ENCODE peak calls at places on chromosomes 12 and 14, in seven cellular contexts. Y is sigmoid colon, D is stomach, T is tibial nerve, G is ovary, V is K562, P is uterus. M is an unnamed sample.

GRCh38 chr12:121807656-121808347 is 4.0 kb downstream of the SETD1B start:
- DNase-seq in Y (no peak), P (no peak), D (no peak), V (no peak), T (no peak), G (no peak), M (no peak)

GRCh38 chr12:131221061-131221945 is 267.6 kb downstream of the ADGRD1 start:
- DNase-seq in Y (no peak), G (no peak), V (no peak), P (no peak), T (no peak), D (no peak), M (no peak)

GRCh38 chr12:41242613-41243012 is 54.5 kb downstream of the PDZRN4 start:
- DNase-seq in D (no peak), G (no peak), V (no peak), Y (no peak), P (no peak), T (no peak), M (no peak)

GRCh38 chr12:54460317-54460935 is 13.0 kb downstream of the GTSF1 start:
- DNase-seq in G (no peak), Y (no peak), D (no peak), T (no peak), P (no peak), V (no peak), M (no peak)

GRCh38 chr12:28460420-28461130 is 270.3 kb downstream of the CCDC91 start:
- DNase-seq in G (no peak), V (no peak), Y (no peak), P (no peak), T (no peak), D (no peak), M (no peak)

GRCh38 chr12:131365821-131366260 is 345.0 kb upstream of the SFSWAP start:
- DNase-seq in T (no peak), P (peak; percentile 87), Y (peak; percentile 54), D (no peak), V (no peak), G (peak; percentile 74), M (no peak)

GRCh38 chr12:71242511-71242910 is 84.7 kb upstream of the TSPAN8 start:
- DNase-seq in T (no peak), G (no peak), D (no peak), V (no peak), P (no peak), Y (no peak), M (no peak)

GRCh38 chr14:63632932-63633514 is 8.6 kb downstream of the WDR89 start:
- DNase-seq in G (no peak), Y (no peak), P (no peak), D (no peak), V (peak; percentile 7), T (no peak), M (no peak)

GRCh38 chr12:122976648-122976975 is 1.6 kb downstream of the OGFOD2 start:
- DNase-seq in P (no peak), V (no peak), G (peak; percentile 45), Y (no peak), T (no peak), D (no peak), M (no peak)
- H3K4me1 ChIP-seq in P (peaks cover 28% of the 10 kb centered on the region), V (peaks cover 20% of the 10 kb centered on the region), G (peaks cover 12% of the 10 kb centered on the region), Y (peaks cover 49% of the 10 kb centered on the region), T (no peaks in the 10 kb centered on the region), D (peaks cover 66% of the 10 kb centered on the region), M (peaks cover 35% of the 10 kb centered on the region)

DNA sequence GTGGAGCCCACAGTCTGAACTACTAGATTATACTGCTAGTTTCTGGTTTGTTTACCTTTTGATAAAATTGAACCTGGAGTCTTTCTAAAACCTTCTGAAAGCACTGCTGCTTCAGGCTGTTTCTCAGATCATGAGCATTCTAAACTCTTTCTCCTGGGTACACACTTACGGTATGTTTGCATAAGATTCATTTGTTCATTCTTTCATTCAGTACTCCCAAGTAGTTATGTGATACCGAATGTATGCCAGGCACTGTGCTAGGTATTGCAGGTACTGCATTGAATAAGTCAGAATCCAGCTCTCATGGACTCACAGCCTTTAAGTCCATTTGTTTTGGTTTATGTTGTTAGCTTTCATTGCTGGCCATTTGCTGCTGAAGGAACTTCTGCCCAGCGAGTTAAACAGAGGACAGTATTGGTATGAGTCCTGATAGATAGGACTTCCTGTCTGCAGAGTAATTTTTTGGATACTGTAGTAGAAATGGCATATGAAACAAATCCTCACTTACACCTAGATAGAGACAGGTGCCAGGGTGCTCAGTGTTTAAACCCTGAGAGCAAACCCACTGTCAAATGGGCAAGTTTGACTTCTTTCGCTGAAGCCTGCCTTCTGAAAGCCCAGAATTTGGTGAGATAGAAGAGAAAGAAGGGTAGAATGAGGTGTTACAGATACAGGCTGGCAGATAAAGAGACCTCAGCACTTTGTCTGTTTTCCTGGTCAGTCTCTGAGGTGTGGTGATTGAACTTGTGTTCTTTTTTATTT is 2.1 kb downstream of the SUSD6 start:
- DNase-seq in G (no peak), P (no peak), V (no peak), T (no peak), Y (no peak), D (no peak), M (no peak)
- TF ChIP-seq POLR2A in G (no peak), P (no peak), V (no peak), T (no peak), Y (no peak), D (no peak), M (no peak)

DNA sequence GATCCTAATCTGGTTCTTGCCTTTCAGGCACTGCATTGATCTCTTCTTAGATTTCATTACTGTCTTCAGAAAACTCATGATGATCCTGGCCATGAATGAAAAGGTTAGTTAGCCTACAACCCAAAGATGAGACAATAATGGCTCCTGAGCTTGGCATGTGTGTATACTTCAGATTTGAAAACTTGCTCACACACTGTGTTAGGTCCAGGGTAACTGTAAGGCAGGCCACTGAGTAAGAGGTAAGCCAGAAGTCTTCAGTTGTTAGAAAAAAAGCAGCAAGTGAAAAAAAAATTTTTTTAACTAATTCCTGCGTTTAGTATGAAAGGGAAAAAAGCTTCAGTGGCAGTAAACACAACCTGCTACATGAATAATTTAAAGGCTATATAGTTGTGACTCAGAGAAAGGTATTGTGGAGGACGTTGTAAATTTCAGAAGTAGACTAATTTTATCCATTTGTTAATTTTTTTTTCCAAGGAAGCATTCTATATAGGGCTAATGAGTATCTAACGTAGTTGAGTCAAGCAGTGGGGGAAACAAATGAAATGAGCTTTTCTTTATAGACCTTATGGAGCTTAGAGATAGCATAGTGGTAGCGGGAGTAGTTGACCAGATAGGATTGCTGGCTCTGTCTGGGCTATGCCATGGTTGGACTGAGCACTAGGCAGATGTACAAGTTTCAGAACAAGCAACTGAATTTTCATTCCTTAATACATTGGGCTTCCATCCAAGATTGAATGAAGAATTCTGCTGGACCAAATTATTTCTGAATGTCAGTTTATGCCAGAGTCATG is 20.5 kb downstream of the TMBIM6 start:
- DNase-seq in G (no peak), P (no peak), T (no peak), Y (no peak), D (no peak), V (no peak), M (no peak)
- TF ChIP-seq CTCF in G (no peak), P (no peak), T (no peak), Y (no peak), D (no peak), V (no peak), M (no peak)

GRCh38 chr14:50340045-50340444 is 27.9 kb downstream of the DMAC2L start:
- DNase-seq in G (no peak), Y (no peak), T (no peak), V (no peak), P (no peak), D (no peak), M (no peak)
- H3K4me1 ChIP-seq in G (peaks cover 32% of the 10 kb centered on the region), Y (peaks cover 70% of the 10 kb centered on the region), T (no peaks in the 10 kb centered on the region), V (peaks cover 16% of the 10 kb centered on the region), P (peaks cover 31% of the 10 kb centered on the region), D (peaks cover 20% of the 10 kb centered on the region), M (no peaks in the 10 kb centered on the region)

GRCh38 chr12:50090391-50090790 is 5.2 kb downstream of the SMARCD1 start:
- DNase-seq in Y (no peak), T (no peak), D (no peak), V (no peak), G (no peak), P (no peak), M (no peak)
- TF ChIP-seq POLR2A in Y (no peak), T (no peak), D (no peak), V (no peak), G (no peak), P (no peak), M (no peak)

GRCh38 chr12:89950421-89950820 is 241.8 kb upstream of the ATP2B1 start:
- DNase-seq in T (no peak), V (no peak), D (no peak), G (no peak), Y (no peak), P (no peak), M (no peak)

GRCh38 chr12:89951050-89951693 is 242.5 kb upstream of the ATP2B1 start:
- DNase-seq in G (no peak), D (no peak), T (no peak), Y (no peak), V (no peak), P (no peak), M (no peak)

GRCh38 chr12:89949457-89950195 is 241.0 kb upstream of the ATP2B1 start:
- DNase-seq in D (no peak), V (no peak), Y (no peak), G (no peak), T (no peak), P (peak; percentile 55), M (no peak)

GRCh38 chr12:89954259-89954658 is 245.6 kb upstream of the ATP2B1 start:
- DNase-seq in P (no peak), Y (no peak), G (no peak), V (no peak), D (no peak), T (no peak), M (no peak)

GRCh38 chr12:89951694-89952060 is 243.0 kb upstream of the ATP2B1 start:
- DNase-seq in T (no peak), V (no peak), D (no peak), Y (no peak), G (no peak), P (no peak), M (no peak)
- TF ChIP-seq CTCF in T (no peak), V (no peak), D (no peak), Y (no peak), G (no peak), P (no peak), M (no peak)

DNA sequence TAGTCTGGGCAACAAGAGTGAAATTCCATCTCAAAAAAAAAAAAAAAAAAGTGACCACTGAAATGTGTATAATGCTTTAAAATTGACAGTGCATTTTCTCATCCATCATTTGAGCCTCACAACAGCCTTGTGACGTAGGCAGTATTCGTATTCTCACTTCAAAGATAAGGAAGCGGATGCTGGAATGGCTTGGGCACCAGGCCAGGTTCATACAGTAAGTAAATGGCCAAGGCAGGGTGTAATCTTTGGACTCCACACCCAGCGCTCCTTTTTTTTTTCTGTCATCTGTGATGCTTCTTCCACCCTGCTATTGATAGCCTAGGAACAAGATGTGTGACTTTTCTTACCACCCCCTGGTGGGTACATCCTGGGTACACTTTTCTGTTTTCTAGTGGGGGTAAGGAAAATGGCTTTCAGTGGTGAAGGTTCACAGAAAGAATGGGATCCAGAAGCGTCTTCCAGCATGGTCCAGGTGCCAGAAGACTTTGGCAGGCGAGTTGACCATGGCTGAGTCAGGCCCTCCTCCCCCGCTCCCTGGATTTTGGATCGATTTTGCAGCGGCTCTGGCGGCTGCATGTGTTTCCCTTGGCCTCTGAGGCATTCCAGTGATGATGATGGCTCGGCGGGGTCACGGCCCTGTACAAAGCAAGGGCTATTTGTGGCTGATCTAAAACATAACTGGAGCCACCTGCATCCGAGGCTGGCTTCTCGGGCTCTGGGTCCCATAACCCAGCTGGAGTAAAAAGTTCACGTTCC is 110.6 kb downstream of the CACNA1C start:
- DNase-seq in Y (peak; percentile 95), V (no peak), D (peak; percentile 70), G (peak; percentile 94), T (peak; percentile 72), P (peak; percentile 92), M (peak; percentile 50)
- H3K4me1 ChIP-seq in Y (peaks cover 68% of the 10 kb centered on the region), V (no peaks in the 10 kb centered on the region), D (peaks cover 13% of the 10 kb centered on the region), G (peaks cover 14% of the 10 kb centered on the region), T (no peaks in the 10 kb centered on the region), P (peaks cover 13% of the 10 kb centered on the region), M (peaks cover 19% of the 10 kb centered on the region)